ENCODE peak calls at places on chromosomes 6 and 20, in ten cellular contexts. One of them, this sample, is unnamed.
A peak's percentile ranks its signal among the peaks of the same experiment; 100 is the strongest.

GRCh38 chr6:38957426-38957825 is 91.2 kb upstream of the GLP1R start:
- DNase-seq in cardiac muscle cell: no peak
- DNase-seq in A549: no peak
- DNase-seq in HFFc6: no peak
- DNase-seq in fibroblast of lung: peak; percentile 2
- DNase-seq in effector CD4-positive, alpha-beta T cell: no peak
- DNase-seq in brain microvascular endothelial cell: no peak
- DNase-seq in keratinocyte: peak; percentile 25
- DNase-seq in NCI-H187: no peak
- DNase-seq in activated gamma-delta T cell treated with anti-CD3 and anti-CD28 coated beads, Interleukin-2, amount 50 U/mL, for 16 hours: no peak
- DNase-seq in this sample: no peak

GRCh38 chr20:48659888-48660287 is 167.9 kb downstream of the PREX1 start:
- DNase-seq in cardiac muscle cell: no peak
- DNase-seq in A549: no peak
- DNase-seq in HFFc6: no peak
- DNase-seq in fibroblast of lung: no peak
- DNase-seq in effector CD4-positive, alpha-beta T cell: no peak
- DNase-seq in brain microvascular endothelial cell: no peak
- DNase-seq in keratinocyte: no peak
- DNase-seq in NCI-H187: no peak
- DNase-seq in activated gamma-delta T cell treated with anti-CD3 and anti-CD28 coated beads, Interleukin-2, amount 50 U/mL, for 16 hours: no peak
- DNase-seq in this sample: no peak

GRCh38 chr6:99789767-99790166 is 183.1 kb downstream of the PRDM13 start:
- DNase-seq in cardiac muscle cell: no peak
- DNase-seq in A549: no peak
- DNase-seq in HFFc6: no peak
- DNase-seq in fibroblast of lung: no peak
- DNase-seq in effector CD4-positive, alpha-beta T cell: no peak
- DNase-seq in brain microvascular endothelial cell: no peak
- DNase-seq in keratinocyte: no peak
- DNase-seq in NCI-H187: no peak
- DNase-seq in activated gamma-delta T cell treated with anti-CD3 and anti-CD28 coated beads, Interleukin-2, amount 50 U/mL, for 16 hours: no peak
- DNase-seq in this sample: no peak

GRCh38 chr6:3296537-3297453 is 38.0 kb downstream of the PSMG4 start:
- DNase-seq in cardiac muscle cell: no peak
- DNase-seq in A549: no peak
- DNase-seq in HFFc6: no peak
- DNase-seq in fibroblast of lung: no peak
- DNase-seq in effector CD4-positive, alpha-beta T cell: no peak
- DNase-seq in brain microvascular endothelial cell: peak; percentile 51
- DNase-seq in keratinocyte: no peak
- DNase-seq in NCI-H187: no peak
- DNase-seq in activated gamma-delta T cell treated with anti-CD3 and anti-CD28 coated beads, Interleukin-2, amount 50 U/mL, for 16 hours: no peak
- DNase-seq in this sample: no peak

GRCh38 chr6:75609639-75610590 is 8.2 kb downstream of the SENP6 start:
- DNase-seq in cardiac muscle cell: peak; percentile 25
- DNase-seq in A549: no peak
- DNase-seq in HFFc6: no peak
- DNase-seq in fibroblast of lung: peak; percentile 18
- DNase-seq in effector CD4-positive, alpha-beta T cell: no peak
- DNase-seq in brain microvascular endothelial cell: no peak
- DNase-seq in keratinocyte: no peak
- DNase-seq in NCI-H187: no peak
- DNase-seq in activated gamma-delta T cell treated with anti-CD3 and anti-CD28 coated beads, Interleukin-2, amount 50 U/mL, for 16 hours: no peak
- DNase-seq in this sample: no peak

GRCh38 chr6:43729537-43729936 is 40.5 kb upstream of the VEGFA start:
- DNase-seq in cardiac muscle cell: no peak
- DNase-seq in A549: no peak
- DNase-seq in HFFc6: no peak
- DNase-seq in fibroblast of lung: no peak
- DNase-seq in effector CD4-positive, alpha-beta T cell: no peak
- DNase-seq in brain microvascular endothelial cell: no peak
- DNase-seq in keratinocyte: no peak
- DNase-seq in NCI-H187: no peak
- DNase-seq in activated gamma-delta T cell treated with anti-CD3 and anti-CD28 coated beads, Interleukin-2, amount 50 U/mL, for 16 hours: no peak
- DNase-seq in this sample: no peak

GRCh38 chr6:81751388-81752083 is 945 bp downstream of the TENT5A start:
- DNase-seq in cardiac muscle cell: peak; percentile 62
- DNase-seq in A549: peak; percentile 2
- DNase-seq in HFFc6: peak; percentile 29
- DNase-seq in fibroblast of lung: peak; percentile 49
- DNase-seq in effector CD4-positive, alpha-beta T cell: peak; percentile 2
- DNase-seq in brain microvascular endothelial cell: peak; percentile 22
- DNase-seq in keratinocyte: no peak
- DNase-seq in NCI-H187: no peak
- DNase-seq in activated gamma-delta T cell treated with anti-CD3 and anti-CD28 coated beads, Interleukin-2, amount 50 U/mL, for 16 hours: no peak
- DNase-seq in this sample: peak; percentile 60

GRCh38 chr20:20205141-20205861 is 153.0 kb downstream of the CFAP61 start:
- DNase-seq in cardiac muscle cell: no peak
- DNase-seq in A549: no peak
- DNase-seq in HFFc6: no peak
- DNase-seq in fibroblast of lung: no peak
- DNase-seq in effector CD4-positive, alpha-beta T cell: no peak
- DNase-seq in brain microvascular endothelial cell: no peak
- DNase-seq in keratinocyte: no peak
- DNase-seq in NCI-H187: no peak
- DNase-seq in activated gamma-delta T cell treated with anti-CD3 and anti-CD28 coated beads, Interleukin-2, amount 50 U/mL, for 16 hours: no peak
- DNase-seq in this sample: no peak

GRCh38 chr6:142872376-142872775 is 72.6 kb downstream of the HIVEP2 start:
- DNase-seq in cardiac muscle cell: peak; percentile 62
- DNase-seq in A549: no peak
- DNase-seq in HFFc6: no peak
- DNase-seq in fibroblast of lung: peak; percentile 17
- DNase-seq in effector CD4-positive, alpha-beta T cell: no peak
- DNase-seq in brain microvascular endothelial cell: peak; percentile 54
- DNase-seq in keratinocyte: no peak
- DNase-seq in NCI-H187: no peak
- DNase-seq in activated gamma-delta T cell treated with anti-CD3 and anti-CD28 coated beads, Interleukin-2, amount 50 U/mL, for 16 hours: no peak
- DNase-seq in this sample: no peak

GRCh38 chr6:125585470-125585869 is 164.0 kb upstream of the HEY2 start:
- DNase-seq in cardiac muscle cell: no peak
- DNase-seq in A549: no peak
- DNase-seq in HFFc6: no peak
- DNase-seq in fibroblast of lung: no peak
- DNase-seq in effector CD4-positive, alpha-beta T cell: no peak
- DNase-seq in brain microvascular endothelial cell: no peak
- DNase-seq in keratinocyte: no peak
- DNase-seq in NCI-H187: no peak
- DNase-seq in activated gamma-delta T cell treated with anti-CD3 and anti-CD28 coated beads, Interleukin-2, amount 50 U/mL, for 16 hours: no peak
- DNase-seq in this sample: no peak

GRCh38 chr20:62694868-62695267 is 13.8 kb upstream of the NTSR1 start:
- DNase-seq in cardiac muscle cell: no peak
- DNase-seq in A549: no peak
- DNase-seq in HFFc6: no peak
- DNase-seq in fibroblast of lung: no peak
- DNase-seq in effector CD4-positive, alpha-beta T cell: no peak
- DNase-seq in brain microvascular endothelial cell: no peak
- DNase-seq in keratinocyte: no peak
- DNase-seq in NCI-H187: peak; percentile 25
- DNase-seq in activated gamma-delta T cell treated with anti-CD3 and anti-CD28 coated beads, Interleukin-2, amount 50 U/mL, for 16 hours: no peak
- DNase-seq in this sample: no peak

GRCh38 chr20:42974347-42974746 is 215.4 kb downstream of the PTPRT start:
- DNase-seq in cardiac muscle cell: no peak
- DNase-seq in A549: no peak
- DNase-seq in HFFc6: no peak
- DNase-seq in fibroblast of lung: no peak
- DNase-seq in effector CD4-positive, alpha-beta T cell: no peak
- DNase-seq in brain microvascular endothelial cell: no peak
- DNase-seq in keratinocyte: no peak
- DNase-seq in NCI-H187: no peak
- DNase-seq in activated gamma-delta T cell treated with anti-CD3 and anti-CD28 coated beads, Interleukin-2, amount 50 U/mL, for 16 hours: no peak
- DNase-seq in this sample: no peak

GRCh38 chr6:102841055-102841454 is 1447.5 kb downstream of the GRIK2 start:
- DNase-seq in cardiac muscle cell: no peak
- DNase-seq in A549: no peak
- DNase-seq in HFFc6: no peak
- DNase-seq in fibroblast of lung: no peak
- DNase-seq in effector CD4-positive, alpha-beta T cell: no peak
- DNase-seq in brain microvascular endothelial cell: no peak
- DNase-seq in keratinocyte: no peak
- DNase-seq in NCI-H187: no peak
- DNase-seq in activated gamma-delta T cell treated with anti-CD3 and anti-CD28 coated beads, Interleukin-2, amount 50 U/mL, for 16 hours: no peak
- DNase-seq in this sample: no peak

GRCh38 chr6:152453421-152453820 is 183.7 kb downstream of the SYNE1 start:
- DNase-seq in cardiac muscle cell: no peak
- DNase-seq in A549: no peak
- DNase-seq in HFFc6: no peak
- DNase-seq in fibroblast of lung: no peak
- DNase-seq in effector CD4-positive, alpha-beta T cell: no peak
- DNase-seq in brain microvascular endothelial cell: no peak
- DNase-seq in keratinocyte: no peak
- DNase-seq in NCI-H187: no peak
- DNase-seq in activated gamma-delta T cell treated with anti-CD3 and anti-CD28 coated beads, Interleukin-2, amount 50 U/mL, for 16 hours: no peak
- DNase-seq in this sample: no peak

GRCh38 chr20:3119044-3119443 is 34.5 kb upstream of the AVP start:
- DNase-seq in cardiac muscle cell: peak; percentile 29
- DNase-seq in A549: no peak
- DNase-seq in HFFc6: no peak
- DNase-seq in fibroblast of lung: no peak
- DNase-seq in effector CD4-positive, alpha-beta T cell: no peak
- DNase-seq in brain microvascular endothelial cell: no peak
- DNase-seq in keratinocyte: no peak
- DNase-seq in NCI-H187: no peak
- DNase-seq in activated gamma-delta T cell treated with anti-CD3 and anti-CD28 coated beads, Interleukin-2, amount 50 U/mL, for 16 hours: no peak
- DNase-seq in this sample: no peak

GRCh38 chr20:62580733-62581132 is 61.6 kb upstream of the SLCO4A1 start:
- DNase-seq in cardiac muscle cell: no peak
- DNase-seq in A549: no peak
- DNase-seq in HFFc6: no peak
- DNase-seq in fibroblast of lung: no peak
- DNase-seq in effector CD4-positive, alpha-beta T cell: no peak
- DNase-seq in brain microvascular endothelial cell: no peak
- DNase-seq in keratinocyte: no peak
- DNase-seq in NCI-H187: no peak
- DNase-seq in activated gamma-delta T cell treated with anti-CD3 and anti-CD28 coated beads, Interleukin-2, amount 50 U/mL, for 16 hours: no peak
- DNase-seq in this sample: no peak

GRCh38 chr20:20536240-20536933 is 168.5 kb downstream of the INSM1 start:
- DNase-seq in cardiac muscle cell: no peak
- DNase-seq in A549: no peak
- DNase-seq in HFFc6: no peak
- DNase-seq in fibroblast of lung: no peak
- DNase-seq in effector CD4-positive, alpha-beta T cell: no peak
- DNase-seq in brain microvascular endothelial cell: no peak
- DNase-seq in keratinocyte: no peak
- DNase-seq in NCI-H187: no peak
- DNase-seq in activated gamma-delta T cell treated with anti-CD3 and anti-CD28 coated beads, Interleukin-2, amount 50 U/mL, for 16 hours: no peak
- DNase-seq in this sample: no peak

GRCh38 chr6:7624781-7625710 is 35.0 kb downstream of the SNRNP48 start:
- DNase-seq in cardiac muscle cell: no peak
- DNase-seq in A549: no peak
- DNase-seq in HFFc6: no peak
- DNase-seq in fibroblast of lung: no peak
- DNase-seq in effector CD4-positive, alpha-beta T cell: no peak
- DNase-seq in brain microvascular endothelial cell: no peak
- DNase-seq in keratinocyte: no peak
- DNase-seq in NCI-H187: no peak
- DNase-seq in activated gamma-delta T cell treated with anti-CD3 and anti-CD28 coated beads, Interleukin-2, amount 50 U/mL, for 16 hours: no peak
- DNase-seq in this sample: peak; percentile 67

GRCh38 chr6:128070406-128070805 is 169.5 kb upstream of the THEMIS start:
- DNase-seq in cardiac muscle cell: peak; percentile 28
- DNase-seq in A549: no peak
- DNase-seq in HFFc6: peak; percentile 53
- DNase-seq in fibroblast of lung: peak; percentile 9
- DNase-seq in effector CD4-positive, alpha-beta T cell: no peak
- DNase-seq in brain microvascular endothelial cell: peak; percentile 54
- DNase-seq in keratinocyte: no peak
- DNase-seq in NCI-H187: no peak
- DNase-seq in activated gamma-delta T cell treated with anti-CD3 and anti-CD28 coated beads, Interleukin-2, amount 50 U/mL, for 16 hours: no peak
- DNase-seq in this sample: no peak

GRCh38 chr6:13687917-13688351 is 23.7 kb downstream of the RANBP9 start:
- DNase-seq in cardiac muscle cell: no peak
- DNase-seq in A549: no peak
- DNase-seq in HFFc6: no peak
- DNase-seq in fibroblast of lung: no peak
- DNase-seq in effector CD4-positive, alpha-beta T cell: peak; percentile 7
- DNase-seq in brain microvascular endothelial cell: no peak
- DNase-seq in keratinocyte: no peak
- DNase-seq in NCI-H187: no peak
- DNase-seq in activated gamma-delta T cell treated with anti-CD3 and anti-CD28 coated beads, Interleukin-2, amount 50 U/mL, for 16 hours: no peak
- DNase-seq in this sample: no peak

GRCh38 chr6:42396720-42397119 is 55.0 kb downstream of the TRERF1 start:
- DNase-seq in cardiac muscle cell: no peak
- DNase-seq in A549: no peak
- DNase-seq in HFFc6: no peak
- DNase-seq in fibroblast of lung: no peak
- DNase-seq in effector CD4-positive, alpha-beta T cell: no peak
- DNase-seq in brain microvascular endothelial cell: no peak
- DNase-seq in keratinocyte: no peak
- DNase-seq in NCI-H187: no peak
- DNase-seq in activated gamma-delta T cell treated with anti-CD3 and anti-CD28 coated beads, Interleukin-2, amount 50 U/mL, for 16 hours: no peak
- DNase-seq in this sample: no peak

GRCh38 chr20:58927490-58928061 is 53.5 kb upstream of the NELFCD start:
- DNase-seq in cardiac muscle cell: no peak
- DNase-seq in A549: no peak
- DNase-seq in HFFc6: no peak
- DNase-seq in fibroblast of lung: no peak
- DNase-seq in effector CD4-positive, alpha-beta T cell: no peak
- DNase-seq in brain microvascular endothelial cell: no peak
- DNase-seq in keratinocyte: no peak
- DNase-seq in NCI-H187: no peak
- DNase-seq in activated gamma-delta T cell treated with anti-CD3 and anti-CD28 coated beads, Interleukin-2, amount 50 U/mL, for 16 hours: no peak
- DNase-seq in this sample: no peak

This sample was measured in A673.